ENCODE peak calls at places on chromosome 13, in nine cellular contexts. Z is CD8-positive, alpha-beta T cell; B is left ventricle myocardium superior; N is NCI-H82; W is adrenal gland; K is RPMI7951; J is NCI-H510A; G is cardiac muscle cell; E is stimulated activated CD8-positive, alpha-beta memory T cell treated with anti-CD3 and anti-CD28 coated beads, Interleukin-7, amount 100 ng/mL, for 1 hour. F is an unnamed sample.

GRCh38 chr13:30463820-30464495 is 1.8 kb downstream of the HMGB1 start:
- DNase-seq in Z (peak; percentile 71), B (peak; percentile 69), N (peak; percentile 71), W (peak; percentile 87), K (peak; percentile 56), J (no peak), G (peak; percentile 67), E (peak; percentile 42), F (peak; percentile 51)

GRCh38 chr13:73984949-73985691 is 149.1 kb downstream of the KLF12 start:
- DNase-seq in Z (peak; percentile 79), B (peak; percentile 33), N (peak; percentile 60), W (no peak), K (no peak), J (no peak), G (peak; percentile 68), E (peak; percentile 31), F (peak; percentile 30)

GRCh38 chr13:98327326-98328314 is 150.6 kb upstream of the RNF113B start:
- DNase-seq in Z (no peak), B (no peak), N (no peak), W (no peak), K (no peak), J (no peak), G (peak; percentile 65), E (no peak), F (no peak)

GRCh38 chr13:113211774-113212173 is 2.4 kb downstream of the CUL4A start:
- DNase-seq in Z (no peak), B (no peak), N (peak; percentile 53), W (no peak), K (no peak), J (no peak), G (no peak), E (no peak), F (peak; percentile 49)

GRCh38 chr13:110449225-110450015 is 112.1 kb downstream of the RAB20 start:
- DNase-seq in Z (no peak), B (no peak), N (no peak), W (peak; percentile 39), K (no peak), J (no peak), G (no peak), E (no peak), F (no peak)

GRCh38 chr13:30804474-30804873 is 69.1 kb downstream of the ALOX5AP start:
- DNase-seq in Z (no peak), B (no peak), N (peak; percentile 40), W (no peak), K (peak; percentile 80), J (no peak), G (no peak), E (no peak), F (no peak)

GRCh38 chr13:40060318-40061007 is 405.0 kb downstream of the COG6 start:
- DNase-seq in Z (no peak), B (peak; percentile 52), N (peak; percentile 45), W (peak; percentile 70), K (peak; percentile 81), J (no peak), G (peak; percentile 89), E (no peak), F (peak; percentile 51)

GRCh38 chr13:90801621-90802020 is 545.9 kb upstream of the MIR17HG start:
- DNase-seq in Z (no peak), B (no peak), N (no peak), W (no peak), K (no peak), J (no peak), G (no peak), E (no peak), F (no peak)

GRCh38 chr13:28138012-28138755 is at the start of gene PAN3:
- DNase-seq in Z (peak; percentile 92), B (peak; percentile 96), N (peak; percentile 95), W (peak; percentile 94), K (peak; percentile 85), J (peak; percentile 48), G (peak; percentile 93), E (peak; percentile 86), F (peak; percentile 93)

GRCh38 chr13:28423010-28423409 is 71.9 kb downstream of the FLT1 start:
- DNase-seq in Z (peak; percentile 7), B (peak; percentile 49), N (no peak), W (peak; percentile 62), K (no peak), J (no peak), G (no peak), E (no peak), F (peak; percentile 49)

GRCh38 chr13:77696006-77696862 is 1.3 kb upstream of the SLAIN1 start:
- DNase-seq in Z (peak; percentile 5), B (no peak), N (peak; percentile 37), W (no peak), K (no peak), J (no peak), G (no peak), E (no peak), F (no peak)

GRCh38 chr13:100130092-100130491 is 41.2 kb downstream of the PCCA start:
- DNase-seq in Z (no peak), B (no peak), N (no peak), W (no peak), K (peak; percentile 48), J (no peak), G (no peak), E (no peak), F (no peak)

GRCh38 chr13:30033681-30034447 is 183.4 kb upstream of the UBL3 start:
- DNase-seq in Z (no peak), B (no peak), N (no peak), W (no peak), K (peak; percentile 93), J (no peak), G (peak; percentile 42), E (no peak), F (no peak)

GRCh38 chr13:109904218-109904617 is 117.8 kb upstream of the IRS2 start:
- DNase-seq in Z (no peak), B (no peak), N (peak; percentile 70), W (no peak), K (peak; percentile 3), J (no peak), G (no peak), E (no peak), F (no peak)

GRCh38 chr13:48542581-48543341 is 9.9 kb upstream of the RCBTB2 start:
- DNase-seq in Z (no peak), B (peak; percentile 70), N (peak; percentile 75), W (peak; percentile 68), K (peak; percentile 22), J (peak; percentile 0), G (peak; percentile 56), E (no peak), F (peak; percentile 58)

GRCh38 chr13:110446570-110446880 is 115.0 kb downstream of the RAB20 start:
- DNase-seq in Z (no peak), B (no peak), N (no peak), W (peak; percentile 34), K (no peak), J (no peak), G (no peak), E (no peak), F (no peak)

GRCh38 chr13:113224486-113224885 is 15.1 kb downstream of the CUL4A start:
- DNase-seq in Z (no peak), B (peak; percentile 76), N (no peak), W (peak; percentile 25), K (no peak), J (no peak), G (no peak), E (no peak), F (no peak)

GRCh38 chr13:70792121-70792520 is 683.9 kb upstream of the KLHL1 start:
- DNase-seq in Z (no peak), B (no peak), N (peak; percentile 34), W (no peak), K (no peak), J (no peak), G (no peak), E (no peak), F (no peak)

GRCh38 chr13:33767140-33767539 is 50.8 kb upstream of the RFC3 start:
- DNase-seq in Z (no peak), B (no peak), N (no peak), W (no peak), K (no peak), J (no peak), G (no peak), E (no peak), F (no peak)

GRCh38 chr13:21671793-21672680 is 1.2 kb downstream of the FGF9 start:
- DNase-seq in Z (no peak), B (no peak), N (no peak), W (no peak), K (no peak), J (no peak), G (no peak), E (no peak), F (no peak)

GRCh38 chr13:95296326-95296939 is 4.8 kb downstream of the ABCC4 start:
- DNase-seq in Z (peak; percentile 10), B (peak; percentile 56), N (peak; percentile 56), W (peak; percentile 75), K (peak; percentile 34), J (no peak), G (peak; percentile 25), E (no peak), F (no peak)

GRCh38 chr13:36126496-36126895 is 4.7 kb downstream of the DCLK1 start:
- DNase-seq in Z (no peak), B (no peak), N (no peak), W (no peak), K (no peak), J (no peak), G (no peak), E (no peak), F (no peak)

GRCh38 chr13:91346848-91347211 is 657 bp upstream of the MIR17HG start:
- DNase-seq in Z (peak; percentile 32), B (peak; percentile 20), N (peak; percentile 87), W (no peak), K (no peak), J (peak; percentile 25), G (peak; percentile 10), E (no peak), F (no peak)

GRCh38 chr13:31468114-31468902 is 268.5 kb downstream of the B3GLCT start:
- DNase-seq in Z (no peak), B (no peak), N (peak; percentile 67), W (no peak), K (no peak), J (no peak), G (no peak), E (no peak), F (no peak)

GRCh38 chr13:113852536-113853517 is 11.0 kb downstream of the GAS6 start:
- DNase-seq in Z (no peak), B (no peak), N (no peak), W (peak; percentile 52), K (no peak), J (no peak), G (no peak), E (no peak), F (no peak)

GRCh38 chr13:82847595-82847994 is 1034.7 kb downstream of the SLITRK1 start:
- DNase-seq in Z (no peak), B (no peak), N (peak; percentile 19), W (no peak), K (no peak), J (no peak), G (no peak), E (no peak), F (no peak)

GRCh38 chr13:40389081-40389641 is 277.3 kb downstream of the FOXO1 start:
- DNase-seq in Z (peak; percentile 33), B (no peak), N (no peak), W (no peak), K (no peak), J (no peak), G (no peak), E (no peak), F (no peak)

GRCh38 chr13:44605711-44606110 is 29.6 kb upstream of the TSC22D1 start:
- DNase-seq in Z (no peak), B (no peak), N (no peak), W (no peak), K (no peak), J (no peak), G (no peak), E (no peak), F (no peak)

GRCh38 chr13:95023405-95023804 is 277.8 kb downstream of the ABCC4 start:
- DNase-seq in Z (no peak), B (no peak), N (peak; percentile 69), W (no peak), K (no peak), J (peak; percentile 83), G (no peak), E (no peak), F (no peak)

GRCh38 chr13:80217614-80218456 is 123.1 kb downstream of the SPRY2 start:
- DNase-seq in Z (no peak), B (no peak), N (no peak), W (no peak), K (no peak), J (no peak), G (peak; percentile 92), E (no peak), F (no peak)

GRCh38 chr13:33657274-33657673 is 160.7 kb upstream of the RFC3 start:
- DNase-seq in Z (no peak), B (no peak), N (no peak), W (no peak), K (no peak), J (no peak), G (no peak), E (no peak), F (no peak)